ENCODE peak calls at places on chromosomes 12 and 14, in seven cellular contexts. C is GM12865, B is body of pancreas, D is stomach, P is HCT116, H is astrocyte of the spinal cord, K is AG09309. U is an unnamed sample.

GRCh38 chr14:64952598-64953309 is 10.2 kb upstream of the GPX2 start:
- DNase-seq in C (peak), B (no peak), D (no peak), P (no peak), H (peak), K (no peak), U (no peak)

GRCh38 chr12:109714141-109714912 is 702 bp downstream of the FAM222A start:
- DNase-seq in C (peak), B (peak), D (peak), P (no peak), H (peak), K (no peak), U (no peak)

GRCh38 chr14:75612157-75612556 is 33.7 kb downstream of the FLVCR2 start:
- DNase-seq in C (no peak), B (no peak), D (no peak), P (no peak), H (no peak), K (no peak), U (no peak)

GRCh38 chr12:78204926-78205325 is 374.2 kb downstream of the NAV3 start:
- DNase-seq in C (no peak), B (no peak), D (no peak), P (no peak), H (peak), K (no peak), U (no peak)

GRCh38 chr12:82801951-82802610 is 115.4 kb downstream of the TMTC2 start:
- DNase-seq in C (no peak), B (no peak), D (no peak), P (no peak), H (no peak), K (no peak), U (no peak)

GRCh38 chr14:105076805-105077648 is 11.8 kb upstream of the GPR132 start:
- DNase-seq in C (no peak), B (no peak), D (no peak), P (no peak), H (no peak), K (no peak), U (no peak)

GRCh38 chr12:69837191-69838085 is 12.4 kb downstream of the MYRFL start:
- DNase-seq in C (no peak), B (no peak), D (no peak), P (peak), H (no peak), K (no peak), U (no peak)

GRCh38 chr12:88242161-88242925 is 100.2 kb downstream of the TMTC3 start:
- DNase-seq in C (peak), B (no peak), D (no peak), P (peak), H (peak), K (peak), U (peak)

GRCh38 chr14:26123459-26123858 is 474.4 kb downstream of the NOVA1 start:
- DNase-seq in C (no peak), B (no peak), D (no peak), P (no peak), H (no peak), K (no peak), U (no peak)

GRCh38 chr14:89185919-89186849 is 230.8 kb downstream of the FOXN3 start:
- DNase-seq in C (no peak), B (no peak), D (no peak), P (peak), H (peak), K (peak), U (peak)

GRCh38 chr14:32865827-32866376 is 72.8 kb upstream of the NPAS3 start:
- DNase-seq in C (no peak), B (no peak), D (no peak), P (no peak), H (no peak), K (no peak), U (no peak)

GRCh38 chr12:22709292-22709691 is 84.3 kb downstream of the ETNK1 start:
- DNase-seq in C (peak), B (no peak), D (no peak), P (peak), H (peak), K (no peak), U (no peak)

GRCh38 chr12:111807232-111807631 is 34.8 kb upstream of the MAPKAPK5 start:
- DNase-seq in C (no peak), B (no peak), D (no peak), P (no peak), H (no peak), K (no peak), U (no peak)

GRCh38 chr14:95544588-95544987 is 9.7 kb downstream of the GLRX5 start:
- DNase-seq in C (no peak), B (no peak), D (no peak), P (no peak), H (no peak), K (no peak), U (no peak)

GRCh38 chr12:107533218-107533617 is 152.4 kb upstream of the PWP1 start:
- DNase-seq in C (peak), B (no peak), D (no peak), P (no peak), H (no peak), K (no peak), U (no peak)

GRCh38 chr12:99455350-99456037 is 192.1 kb upstream of the GARIN6 start:
- DNase-seq in C (no peak), B (no peak), D (no peak), P (peak), H (peak), K (peak), U (peak)

GRCh38 chr12:71702590-71702989 is 16.7 kb downstream of the TMEM19 start:
- DNase-seq in C (no peak), B (no peak), D (no peak), P (no peak), H (no peak), K (no peak), U (no peak)

DNA sequence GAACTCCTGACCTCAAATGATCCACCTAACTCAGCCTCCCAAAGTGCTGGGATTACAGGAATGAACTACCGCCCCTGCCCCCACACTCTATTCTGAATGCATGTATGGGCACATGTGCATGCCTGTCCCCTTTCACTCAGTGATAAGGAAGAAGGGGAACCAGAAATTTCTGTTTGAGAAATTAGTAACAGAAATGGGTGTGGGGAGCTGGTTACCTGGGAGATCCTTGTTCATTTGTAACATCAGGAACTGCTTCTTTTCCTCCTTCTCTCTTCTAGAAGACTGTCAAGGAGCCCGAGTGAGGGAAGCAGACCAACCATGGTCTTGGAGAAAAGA is 3.5 kb downstream of the PPP1R3E start:
- DNase-seq in C (no peak), B (no peak), D (no peak), P (no peak), H (no peak), K (no peak), U (no peak)
- H3K4me3 ChIP-seq in C (no peak), B (no peak), D (no peak), P (no peak), H (no peak), K (no peak), U (no peak)

GRCh38 chr14:78763746-78764145 is 593.6 kb downstream of the NRXN3 start:
- DNase-seq in C (no peak), B (no peak), D (no peak), P (no peak), H (peak), K (no peak), U (no peak)

GRCh38 chr14:78754059-78754458 is 583.9 kb downstream of the NRXN3 start:
- DNase-seq in C (peak), B (no peak), D (no peak), P (no peak), H (no peak), K (no peak), U (no peak)

GRCh38 chr14:78762331-78762730 is 592.2 kb downstream of the NRXN3 start:
- DNase-seq in C (no peak), B (no peak), D (no peak), P (no peak), H (no peak), K (no peak), U (no peak)

GRCh38 chr14:78752789-78753188 is 582.6 kb downstream of the NRXN3 start:
- DNase-seq in C (peak), B (peak), D (no peak), P (no peak), H (peak), K (no peak), U (no peak)

DNA sequence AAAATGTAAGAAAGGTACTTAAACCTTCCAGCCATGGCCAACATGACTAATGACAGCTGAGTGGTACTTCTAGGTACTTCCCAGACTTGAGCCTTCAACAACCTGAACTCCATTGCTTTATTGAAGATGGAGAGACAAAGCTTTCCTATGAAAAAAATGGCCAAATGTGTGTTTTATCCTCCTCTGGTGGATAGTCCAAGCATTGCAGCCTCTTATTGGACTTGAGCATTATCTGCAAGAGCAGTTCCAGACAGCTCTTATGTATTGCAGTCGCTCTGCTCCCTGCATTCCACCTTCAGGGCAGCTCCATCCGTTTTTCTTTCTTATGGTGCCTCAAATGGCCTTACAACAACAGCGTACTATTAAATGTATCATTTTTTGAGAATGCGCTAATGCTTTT is 588.2 kb downstream of the NRXN3 start:
- DNase-seq in C (peak), B (no peak), D (no peak), P (peak), H (peak), K (no peak), U (no peak)
- TF ChIP-seq CTCF in C (peak), B (peak), D (no peak), P (peak), H (peak), K (peak), U (no peak)

GRCh38 chr14:101774006-101774755 is 12.7 kb downstream of the PPP2R5C start:
- DNase-seq in C (no peak), B (no peak), D (no peak), P (no peak), H (no peak), K (no peak), U (no peak)
- H3K4me3 ChIP-seq in C (no peak), B (no peak), D (no peak), P (no peak), H (no peak), K (no peak), U (no peak)

GRCh38 chr12:53221203-53222076 is 10.6 kb downstream of the RARG start:
- DNase-seq in C (peak), B (peak), D (peak), P (no peak), H (peak), K (no peak), U (no peak)
- TF ChIP-seq CTCF in C (peak), B (peak), D (no peak), P (no peak), H (peak), K (peak), U (no peak)

GRCh38 chr14:76810525-76810924 is 2.2 kb downstream of the ANGEL1 start:
- DNase-seq in C (no peak), B (no peak), D (no peak), P (no peak), H (no peak), K (no peak), U (no peak)
- H3K4me3 ChIP-seq in C (no peak), B (no peak), D (peak), P (no peak), H (no peak), K (no peak), U (peak)

DNA sequence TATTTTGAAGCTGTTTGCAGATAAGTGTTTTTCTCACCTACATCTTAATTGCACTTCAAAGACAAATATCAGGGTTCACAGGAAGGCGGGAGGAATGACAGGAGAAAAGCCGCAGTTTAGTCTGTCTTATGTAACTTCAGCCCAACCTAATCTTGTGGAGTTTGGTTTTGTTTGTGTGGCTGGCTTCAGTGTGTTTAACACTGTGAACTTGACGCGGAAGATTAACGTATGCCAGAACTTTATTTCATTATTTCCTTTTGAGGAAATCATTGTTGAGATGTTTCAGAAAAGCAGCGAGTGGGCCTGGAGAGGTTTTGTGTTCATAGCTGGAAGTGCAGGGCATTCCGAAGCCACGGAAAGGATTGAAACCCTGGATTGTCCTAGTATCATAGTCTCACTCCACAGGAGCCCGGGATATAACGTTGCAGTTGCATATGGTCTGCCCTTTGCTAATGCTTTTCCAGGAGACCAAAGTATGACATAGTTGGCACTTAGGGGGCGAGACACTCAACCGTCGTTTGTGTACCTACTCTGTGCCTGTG is 2.0 kb downstream of the PELI2 start:
- DNase-seq in C (no peak), B (no peak), D (no peak), P (no peak), H (peak), K (no peak), U (no peak)
- TF ChIP-seq CTCF in C (no peak), B (no peak), D (no peak), P (no peak), H (no peak), K (no peak), U (no peak)

GRCh38 chr12:120855823-120856589 is 48.2 kb downstream of the SPPL3 start:
- DNase-seq in C (no peak), B (no peak), D (no peak), P (no peak), H (no peak), K (no peak), U (no peak)

GRCh38 chr12:120854804-120855203 is 49.4 kb downstream of the SPPL3 start:
- DNase-seq in C (no peak), B (no peak), D (no peak), P (no peak), H (no peak), K (no peak), U (no peak)

GRCh38 chr12:120861074-120861795 is 42.9 kb downstream of the SPPL3 start:
- DNase-seq in C (no peak), B (no peak), D (no peak), P (no peak), H (no peak), K (no peak), U (no peak)

GRCh38 chr12:120856980-120857379 is 47.2 kb downstream of the SPPL3 start:
- DNase-seq in C (no peak), B (no peak), D (no peak), P (peak), H (no peak), K (no peak), U (no peak)

GRCh38 chr12:120858306-120859088 is 45.7 kb downstream of the SPPL3 start:
- DNase-seq in C (peak), B (no peak), D (no peak), P (no peak), H (no peak), K (no peak), U (no peak)
- H3K4me3 ChIP-seq in C (no peak), B (no peak), D (no peak), P (no peak), H (no peak), K (no peak), U (no peak)

GRCh38 chr12:52605542-52605941 is 4.3 kb upstream of the KRT72 start:
- DNase-seq in C (no peak), B (no peak), D (no peak), P (no peak), H (no peak), K (no peak), U (no peak)
- TF ChIP-seq CTCF in C (no peak), B (no peak), D (no peak), P (no peak), H (no peak), K (no peak), U (no peak)

DNA sequence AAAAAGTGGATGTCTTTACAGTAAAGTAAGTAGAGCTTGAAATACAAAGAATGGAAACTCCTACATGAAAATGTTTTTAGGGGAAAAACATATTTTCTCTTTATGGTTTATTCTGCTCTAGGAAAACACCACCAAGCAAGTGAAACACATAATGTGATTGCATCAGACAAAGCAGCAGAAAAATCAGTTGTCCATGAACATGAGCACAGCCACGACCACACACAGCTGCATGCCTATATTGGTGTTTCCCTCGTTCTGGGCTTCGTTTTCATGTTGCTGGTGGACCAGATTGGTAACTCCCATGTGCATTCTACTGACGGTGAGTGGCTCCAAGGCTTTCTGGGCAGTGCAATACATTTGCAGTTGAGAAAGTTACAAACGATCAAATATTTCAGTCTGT is 42.6 kb upstream of the PLEKHD1 start:
- DNase-seq in C (peak), B (no peak), D (no peak), P (no peak), H (no peak), K (no peak), U (no peak)
- H3K4me3 ChIP-seq in C (peak), B (no peak), D (no peak), P (no peak), H (no peak), K (no peak), U (no peak)

GRCh38 chr14:30679032-30679431 is 56.9 kb downstream of the SCFD1 start:
- DNase-seq in C (no peak), B (no peak), D (no peak), P (no peak), H (no peak), K (no peak), U (no peak)

GRCh38 chr14:30680036-30680435 is 57.9 kb downstream of the SCFD1 start:
- DNase-seq in C (no peak), B (no peak), D (no peak), P (no peak), H (no peak), K (no peak), U (no peak)

DNA sequence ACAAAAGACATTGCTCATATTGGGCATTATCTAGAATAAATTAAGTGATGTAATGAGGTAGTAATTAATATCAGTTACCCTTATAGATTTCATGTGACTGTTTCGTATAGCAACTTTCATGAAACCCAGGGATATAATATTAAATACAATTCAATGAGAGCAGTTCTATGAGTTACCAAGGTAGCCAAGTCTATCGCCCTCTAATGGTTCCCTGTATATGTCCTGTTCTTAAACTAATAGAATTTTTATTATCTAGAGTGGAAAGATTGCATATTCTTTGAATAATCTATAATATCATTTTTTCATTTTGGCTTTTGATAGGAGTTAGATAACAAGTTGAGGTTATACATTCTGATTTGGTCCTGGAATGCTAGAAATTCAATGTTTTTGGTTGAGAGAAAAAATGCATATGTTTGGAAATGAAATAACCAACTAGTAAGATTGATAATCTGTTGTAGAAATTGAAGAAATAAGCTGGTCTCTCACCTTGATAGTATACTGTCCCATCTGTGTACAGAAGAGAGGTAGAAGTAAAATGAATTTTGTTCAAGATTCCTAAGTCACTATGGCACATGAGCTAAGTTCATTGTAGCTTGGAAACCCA is 59.7 kb downstream of the SCFD1 start:
- DNase-seq in C (no peak), B (no peak), D (no peak), P (peak), H (peak), K (no peak), U (no peak)
- TF ChIP-seq CTCF in C (peak), B (no peak), D (no peak), P (peak), H (peak), K (peak), U (peak)